ENCODE peak calls at places on chromosome 1, in eight cellular contexts. D is astrocyte of the cerebellum; B is HFF-Myc; F is upper lobe of right lung; E is CD8-positive, alpha-beta T cell; P is breast epithelium; S is sigmoid colon; C is neural progenitor cell. R is an unnamed sample.

GRCh38 chr1:234997201-234998173 is 131.2 kb downstream of the TOMM20 start:
- DNase-seq in S (peak; percentile 100), E (no peak), C (no peak), D (peak; percentile 98), B (peak; percentile 93), F (peak; percentile 93), P (peak; percentile 100), R (peak; percentile 99)

GRCh38 chr1:27003745-27004470 is 8.7 kb downstream of the TENT5B start:
- DNase-seq in C (no peak), E (no peak), F (no peak), D (no peak), S (no peak), B (no peak), P (no peak), R (no peak)

GRCh38 chr1:185464788-185465187 is 147.7 kb upstream of the IVNS1ABP start:
- DNase-seq in F (no peak), B (no peak), S (no peak), P (no peak), D (no peak), E (no peak), C (no peak), R (no peak)

GRCh38 chr1:232045134-232045533 is 418.5 kb downstream of the DISC1 start:
- DNase-seq in S (no peak), F (no peak), P (no peak), E (no peak), C (peak; percentile 31), D (no peak), B (no peak), R (no peak)

GRCh38 chr1:49465486-49466185 is 558.1 kb downstream of the AGBL4 start:
- DNase-seq in D (no peak), F (no peak), B (no peak), C (no peak), E (no peak), S (no peak), P (no peak), R (no peak)

GRCh38 chr1:235100124-235100801 is 28.4 kb downstream of the TOMM20 start:
- DNase-seq in C (peak; percentile 57), E (no peak), F (no peak), B (no peak), D (no peak), P (no peak), S (no peak), R (no peak)

GRCh38 chr1:239987103-239987745 is 104.5 kb upstream of the FMN2 start:
- DNase-seq in P (no peak), C (peak; percentile 62), E (no peak), D (peak; percentile 26), S (no peak), F (no peak), B (no peak), R (no peak)

GRCh38 chr1:53561488-53562115 is 102.4 kb downstream of the DMRTB1 start:
- DNase-seq in E (no peak), S (peak; percentile 76), D (no peak), F (peak; percentile 40), C (no peak), P (no peak), B (no peak), R (peak; percentile 57)

GRCh38 chr1:110672001-110672752 is 2.6 kb downstream of the KCNA3 start:
- DNase-seq in S (no peak), D (no peak), E (peak; percentile 81), P (no peak), B (peak; percentile 10), F (no peak), C (peak; percentile 69), R (no peak)

GRCh38 chr1:1058921-1059493 is 15.1 kb downstream of the RNF223 start:
- DNase-seq in D (no peak), P (no peak), E (peak; percentile 38), S (no peak), B (no peak), F (no peak), C (peak; percentile 51), R (no peak)

GRCh38 chr1:99956755-99957154 is 13.0 kb upstream of the SLC35A3 start:
- DNase-seq in D (no peak), E (no peak), P (no peak), F (no peak), C (no peak), S (no peak), B (no peak), R (no peak)

GRCh38 chr1:235573880-235574279 is 69.6 kb upstream of the B3GALNT2 start:
- DNase-seq in C (no peak), D (no peak), S (no peak), P (no peak), B (no peak), E (no peak), F (no peak), R (no peak)

DNA sequence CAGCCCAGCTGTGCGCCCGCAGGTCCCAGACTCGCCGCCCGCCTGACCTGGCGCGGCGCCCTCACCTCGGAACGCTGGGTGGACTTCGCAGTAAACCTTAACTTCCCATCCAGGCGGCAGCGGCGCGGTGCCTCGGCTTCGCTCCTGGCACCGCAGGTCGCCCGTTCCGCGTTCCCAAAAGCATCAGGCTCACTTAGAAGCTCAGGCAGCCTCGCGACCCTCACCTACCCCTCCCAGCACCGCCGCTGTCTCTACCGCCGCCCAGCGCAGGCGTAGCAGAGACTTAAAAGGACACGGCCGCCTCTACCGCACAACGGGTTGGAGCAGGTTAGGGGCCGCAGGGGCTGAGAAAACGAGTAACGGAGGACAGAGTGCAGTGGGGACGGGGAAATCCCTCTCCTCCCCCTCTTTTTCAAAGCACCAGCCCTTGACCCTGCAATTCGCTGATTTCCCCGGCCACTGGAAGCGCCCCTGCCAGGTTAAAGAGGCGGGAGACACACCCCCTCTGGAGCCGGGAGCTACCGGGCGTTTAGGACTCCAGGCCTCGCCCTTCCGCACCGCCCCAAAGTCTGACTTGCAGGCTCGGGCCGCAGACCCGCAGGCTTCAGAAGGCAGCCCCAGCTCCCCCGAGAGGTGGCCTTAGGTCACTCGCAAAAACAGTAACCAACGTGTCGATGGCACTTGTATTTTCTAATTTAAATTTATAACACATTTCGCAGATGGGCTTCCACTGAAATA is 328.5 kb downstream of the FAM72C start:
- DNase-seq in E (no peak), C (no peak), D (no peak), B (no peak), P (no peak), F (peak; percentile 61), S (no peak), R (no peak)
- TF ChIP-seq CTCF in E (no peak), C (no peak), D (no peak), B (no peak), P (no peak), F (no peak), S (no peak), R (no peak)

GRCh38 chr1:236845830-236846229 is 50.7 kb downstream of the MTR start:
- DNase-seq in E (no peak), B (no peak), P (no peak), C (no peak), D (no peak), F (no peak), S (no peak), R (no peak)
- H3K4me3 ChIP-seq in E (no peak overlapping the region), B (no peak overlapping the region), P (no peak overlapping the region), C (no peak overlapping the region), D (no peak overlapping the region), F (no peak overlapping the region), S (no peak overlapping the region), R (no peak overlapping the region)

GRCh38 chr1:31366796-31367195 is 6.1 kb downstream of the FABP3 start:
- DNase-seq in C (no peak), D (no peak), S (no peak), P (no peak), E (no peak), B (no peak), F (no peak), R (no peak)
- TF ChIP-seq CTCF in C (no peak), D (no peak), S (no peak), P (no peak), E (no peak), B (no peak), F (no peak), R (no peak)

DNA sequence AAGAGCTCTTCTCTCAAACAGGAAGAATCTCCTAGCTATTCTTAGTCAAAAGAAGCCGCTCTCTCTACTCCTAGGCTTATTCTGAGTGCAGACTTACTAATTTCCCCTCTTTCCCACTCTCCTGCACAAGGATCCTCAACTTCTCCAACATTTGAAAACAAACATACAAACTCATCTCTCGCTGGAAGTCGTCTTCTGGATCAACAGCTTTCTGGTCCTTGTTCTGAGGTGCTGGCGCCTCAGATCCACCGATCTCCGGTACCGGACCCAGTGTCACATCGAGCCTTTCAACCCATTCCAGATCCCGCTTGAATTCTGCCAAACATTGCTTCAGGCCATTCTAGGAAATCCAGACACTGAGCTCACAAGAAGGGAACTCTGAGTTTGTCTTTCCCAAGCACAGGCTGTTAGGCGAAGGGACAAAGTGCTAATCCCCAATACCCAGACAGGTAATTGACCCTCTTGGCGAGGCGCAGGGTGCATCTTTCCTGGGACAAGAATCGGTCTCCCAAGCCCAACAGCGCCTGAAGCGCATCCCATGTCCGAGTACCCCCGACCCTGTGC is 696 bp downstream of the EBNA1BP2 start:
- DNase-seq in D (no peak), E (no peak), P (no peak), S (no peak), C (peak; percentile 36), F (no peak), B (no peak), R (no peak)
- H3K4me3 ChIP-seq in D (peak overlapping the region; percentile 92), E (peak overlapping the region; percentile 89), P (peak overlapping the region; percentile 95), S (peak overlapping the region; percentile 88), C (peak overlapping the region; percentile 92), F (peak overlapping the region; percentile 80), B (peak overlapping the region; percentile 99), R (peak overlapping the region; percentile 69)

DNA sequence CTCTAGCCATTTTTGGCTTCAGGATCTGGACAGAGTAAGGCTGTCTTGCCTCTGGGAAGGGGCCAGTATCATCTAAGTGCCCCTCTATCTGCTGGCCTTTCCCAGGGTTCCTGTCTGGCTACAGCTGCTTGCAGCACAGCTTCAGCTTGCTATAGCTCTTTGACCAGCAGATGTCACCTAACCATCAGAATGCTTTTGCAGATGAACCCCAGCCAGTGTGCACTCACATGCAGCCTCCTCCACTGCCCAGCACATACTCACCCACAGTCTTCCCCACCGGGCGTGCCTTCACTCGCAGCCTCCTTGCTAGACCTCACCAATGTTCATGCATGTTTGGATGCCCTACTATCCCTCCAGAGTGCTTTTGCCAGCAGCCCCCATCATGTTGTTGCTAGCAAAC is 769.0 kb downstream of the BRINP3 start:
- DNase-seq in F (no peak), E (no peak), P (no peak), B (no peak), S (no peak), C (peak; percentile 51), D (no peak), R (no peak)
- TF ChIP-seq CTCF in F (no peak), E (no peak), P (no peak), B (no peak), S (no peak), C (peak; percentile 42), D (peak; percentile 23), R (no peak)

GRCh38 chr1:46686255-46686654 is 14.6 kb downstream of the TEX38 start:
- DNase-seq in D (no peak), B (no peak), E (no peak), C (no peak), F (no peak), S (no peak), P (no peak), R (no peak)

GRCh38 chr1:46684670-46685069 is 13.0 kb downstream of the TEX38 start:
- DNase-seq in D (no peak), C (no peak), P (no peak), E (no peak), F (no peak), B (no peak), S (no peak), R (no peak)

GRCh38 chr1:46687910-46688509 is 16.4 kb downstream of the TEX38 start:
- DNase-seq in C (no peak), P (no peak), S (no peak), D (no peak), F (no peak), E (no peak), B (no peak), R (no peak)

GRCh38 chr1:46689326-46689725 is 17.7 kb downstream of the TEX38 start:
- DNase-seq in E (no peak), F (no peak), P (no peak), C (peak; percentile 20), D (no peak), S (no peak), B (no peak), R (no peak)

GRCh38 chr1:46687095-46687659 is 15.5 kb downstream of the TEX38 start:
- DNase-seq in D (peak; percentile 79), S (peak; percentile 92), E (no peak), F (peak; percentile 84), C (no peak), B (peak; percentile 33), P (peak; percentile 62), R (no peak)
- H3K4me3 ChIP-seq in D (no peak overlapping the region), S (no peak overlapping the region), E (no peak overlapping the region), F (no peak overlapping the region), C (no peak overlapping the region), B (no peak overlapping the region), P (no peak overlapping the region), R (no peak overlapping the region)

R was measured in ascending aorta.